ENCODE peak calls at places on chromosomes 12 and 14, in nine cellular contexts. D is HFFc6, E is GM12865, T is breast epithelium, C is neural progenitor cell, J is right lobe of liver, L is A549, N is AG09309, V is coronary artery. P is an unnamed sample.

GRCh38 chr14:92638266-92638665 is 110.2 kb downstream of the LGMN start:
- DNase-seq in D (no peak), E (no peak), T (no peak), C (no peak), J (no peak), L (no peak), N (no peak), V (no peak), P (no peak)

GRCh38 chr14:22097072-22097471 is 423.5 kb upstream of the OR4E1 start:
- DNase-seq in D (no peak), E (no peak), T (no peak), C (no peak), J (no peak), L (no peak), N (no peak), V (no peak), P (no peak)

GRCh38 chr12:113766133-113766879 is 199.8 kb downstream of the RBM19 start:
- DNase-seq in D (no peak), E (no peak), T (no peak), C (peak), J (peak), L (peak), N (no peak), V (no peak), P (no peak)

GRCh38 chr14:35921745-35922144 is 95.6 kb downstream of the BRMS1L start:
- DNase-seq in D (no peak), E (no peak), T (no peak), C (no peak), J (no peak), L (no peak), N (no peak), V (no peak), P (no peak)

GRCh38 chr14:38409081-38409705 is 153.3 kb upstream of the CLEC14A start:
- DNase-seq in D (peak), E (no peak), T (no peak), C (no peak), J (no peak), L (no peak), N (no peak), V (no peak), P (no peak)

GRCh38 chr12:18658829-18659228 is 79.0 kb downstream of the PLCZ1 start:
- DNase-seq in D (no peak), E (no peak), T (no peak), C (no peak), J (no peak), L (no peak), N (no peak), V (no peak), P (no peak)

GRCh38 chr12:116080415-116080814 is 197.1 kb downstream of the MED13L start:
- DNase-seq in D (no peak), E (no peak), T (no peak), C (no peak), J (no peak), L (no peak), N (no peak), V (no peak), P (no peak)

GRCh38 chr12:43277630-43278267 is 274.3 kb downstream of the ADAMTS20 start:
- DNase-seq in D (no peak), E (no peak), T (no peak), C (no peak), J (no peak), L (peak), N (no peak), V (no peak), P (no peak)

GRCh38 chr14:77026166-77026929 is 2.2 kb downstream of the IRF2BPL start:
- DNase-seq in D (no peak), E (no peak), T (no peak), C (peak), J (peak), L (peak), N (no peak), V (no peak), P (peak)

GRCh38 chr12:8504351-8504750 is 9.0 kb upstream of the CLEC4D start:
- DNase-seq in D (no peak), E (no peak), T (no peak), C (no peak), J (no peak), L (no peak), N (no peak), V (no peak), P (no peak)

GRCh38 chr12:8501720-8502119 is 11.6 kb upstream of the CLEC4D start:
- DNase-seq in D (no peak), E (no peak), T (no peak), C (no peak), J (no peak), L (no peak), N (no peak), V (no peak), P (no peak)

DNA sequence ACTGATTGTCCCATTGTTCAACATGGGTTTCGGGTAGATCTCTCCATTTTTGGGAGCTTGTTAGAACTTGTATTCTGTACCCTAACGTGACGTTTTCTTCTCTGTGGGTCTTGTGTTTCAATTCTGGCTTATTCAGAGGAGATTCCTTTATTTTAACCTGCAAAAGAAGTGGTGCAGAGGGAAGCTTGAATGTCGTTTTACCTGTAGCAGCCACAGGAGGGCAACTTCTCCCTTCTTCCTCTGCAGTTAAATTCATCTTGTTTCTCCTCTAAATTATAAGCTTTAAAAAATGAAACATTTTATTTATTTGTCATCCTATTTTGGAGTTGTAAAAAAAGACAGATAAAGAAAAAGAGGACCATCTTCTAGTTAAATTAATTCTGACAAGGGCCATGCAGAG is 13.7 kb upstream of the CLEC4D start:
- DNase-seq in D (no peak), E (no peak), T (no peak), C (no peak), J (no peak), L (no peak), N (no peak), V (no peak), P (no peak)
- TF ChIP-seq CTCF in D (no peak), E (no peak), T (no peak), C (peak), J (no peak), L (no peak), N (no peak), V (no peak), P (no peak)

DNA sequence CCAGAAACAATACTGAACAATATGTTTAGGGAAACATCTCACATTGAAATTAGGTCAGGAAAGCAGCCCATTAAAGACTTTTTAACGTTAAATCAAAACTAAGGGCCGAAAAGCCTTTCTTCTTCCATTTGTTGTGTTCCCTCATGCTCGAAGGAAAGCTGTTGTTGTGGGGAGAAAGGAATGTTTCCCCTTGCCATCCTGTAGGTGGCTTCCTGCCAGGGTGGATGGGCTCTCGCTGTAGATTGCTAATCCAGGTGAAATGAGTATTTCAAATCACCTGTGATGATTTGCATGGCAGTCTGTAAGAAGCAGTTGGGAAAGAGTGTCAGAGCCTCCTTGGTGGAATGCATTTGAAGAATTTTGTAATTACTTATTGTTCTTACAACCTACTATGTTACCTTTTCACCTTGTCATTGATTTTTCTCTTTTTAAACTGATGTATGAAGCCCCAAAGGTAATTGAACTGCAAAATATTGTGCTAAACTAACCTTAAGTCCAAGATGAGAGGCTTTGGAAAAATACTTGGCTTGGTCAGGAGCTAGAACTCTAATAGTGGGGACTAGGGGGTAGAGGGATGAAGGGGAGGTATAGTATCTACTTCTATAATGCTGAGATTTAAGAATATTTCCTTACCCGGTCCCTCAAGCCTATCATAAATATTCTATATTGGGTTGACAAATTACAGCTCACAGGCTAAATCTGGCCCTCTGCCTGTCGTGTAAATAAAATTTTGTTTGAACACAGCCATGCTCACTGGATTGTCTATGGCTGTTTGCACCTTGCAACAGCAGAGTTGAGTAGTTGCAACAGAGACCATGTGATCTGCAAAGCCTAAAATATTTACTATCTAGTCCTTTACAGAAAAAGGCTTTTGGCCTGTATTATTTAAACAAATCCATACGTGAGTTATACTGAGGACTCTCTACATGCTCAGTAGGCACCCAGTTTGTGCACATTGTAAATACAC is 7.7 kb upstream of the DCP1B start:
- DNase-seq in D (no peak), E (no peak), T (no peak), C (peak), J (peak), L (no peak), N (no peak), V (no peak), P (no peak)
- TF ChIP-seq CTCF in D (no peak), E (no peak), T (no peak), C (peak), J (no peak), L (no peak), N (no peak), V (no peak), P (no peak)

GRCh38 chr14:81129242-81129641 is 91.5 kb downstream of the GTF2A1 start:
- DNase-seq in D (no peak), E (no peak), T (no peak), C (no peak), J (no peak), L (no peak), N (no peak), V (no peak), P (no peak)
- TF ChIP-seq CTCF in D (no peak), E (no peak), T (no peak), C (no peak), J (no peak), L (no peak), N (no peak), V (no peak), P (no peak)

GRCh38 chr14:99701260-99701659 is 17.2 kb downstream of the CYP46A1 start:
- DNase-seq in D (no peak), E (no peak), T (no peak), C (no peak), J (no peak), L (no peak), N (no peak), V (no peak), P (no peak)
- TF ChIP-seq CTCF in D (no peak), E (no peak), T (no peak), C (no peak), J (no peak), L (no peak), N (no peak), V (no peak), P (no peak)

GRCh38 chr12:2876431-2877046 is 435 bp downstream of the FOXM1 start:
- DNase-seq in D (peak), E (peak), T (no peak), C (no peak), J (no peak), L (peak), N (no peak), V (no peak), P (no peak)

GRCh38 chr12:2877959-2878732 is 1.1 kb downstream of the RHNO1 start:
- DNase-seq in D (peak), E (peak), T (no peak), C (peak), J (no peak), L (no peak), N (no peak), V (no peak), P (no peak)

GRCh38 chr12:2879853-2880252 is 2.8 kb downstream of the RHNO1 start:
- DNase-seq in D (no peak), E (no peak), T (no peak), C (no peak), J (no peak), L (no peak), N (no peak), V (no peak), P (no peak)

GRCh38 chr12:2877047-2877958 is at the start of the genes FOXM1 and RHNO1:
- DNase-seq in D (peak), E (peak), T (peak), C (peak), J (peak), L (peak), N (no peak), V (peak), P (peak)
- TF ChIP-seq CTCF in D (no peak), E (no peak), T (no peak), C (peak), J (no peak), L (no peak), N (no peak), V (no peak), P (no peak)

DNA sequence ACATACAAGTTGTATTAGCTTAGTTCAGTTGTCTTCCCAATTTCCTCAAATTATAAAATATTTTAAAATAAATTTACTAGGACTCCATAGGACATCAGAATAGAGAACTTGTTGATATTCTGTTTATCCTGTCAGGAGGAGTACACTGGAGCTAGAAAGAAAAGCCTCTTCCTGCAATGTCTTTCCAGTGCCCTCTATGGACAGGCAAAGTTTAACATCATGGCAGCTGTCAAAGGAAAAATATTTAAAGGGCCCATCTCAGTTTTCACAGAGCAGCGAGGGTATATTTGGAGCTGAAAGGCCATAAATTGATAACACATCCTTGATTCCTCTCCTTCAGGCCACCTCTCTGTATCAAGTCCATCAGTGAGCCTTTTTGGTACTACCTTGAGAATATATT is 19.0 kb downstream of the DIP2B start:
- DNase-seq in D (no peak), E (no peak), T (no peak), C (no peak), J (no peak), L (no peak), N (no peak), V (no peak), P (no peak)
- TF ChIP-seq CTCF in D (no peak), E (no peak), T (no peak), C (no peak), J (no peak), L (no peak), N (no peak), V (no peak), P (no peak)

GRCh38 chr12:126617312-126617711 is 1552.1 kb downstream of the AACS start:
- DNase-seq in D (peak), E (no peak), T (no peak), C (peak), J (no peak), L (peak), N (no peak), V (no peak), P (no peak)
- TF ChIP-seq CTCF in D (peak), E (peak), T (no peak), C (peak), J (peak), L (no peak), N (peak), V (no peak), P (no peak)

GRCh38 chr12:79121486-79121885 is 256.9 kb downstream of the SYT1 start:
- DNase-seq in D (no peak), E (peak), T (no peak), C (no peak), J (no peak), L (peak), N (no peak), V (no peak), P (no peak)
- TF ChIP-seq CTCF in D (peak), E (peak), T (no peak), C (peak), J (no peak), L (peak), N (peak), V (no peak), P (no peak)

GRCh38 chr12:98743362-98743953 is 98.4 kb downstream of the APAF1 start:
- DNase-seq in D (no peak), E (peak), T (no peak), C (peak), J (no peak), L (peak), N (no peak), V (no peak), P (no peak)
- TF ChIP-seq CTCF in D (peak), E (peak), T (no peak), C (peak), J (peak), L (peak), N (no peak), V (no peak), P (peak)